ENCODE peak calls at places on chromosomes 13 and 19, in ten cellular contexts. One of them, this sample, is unnamed.

GRCh38 chr13:104181526-104182231 is 1115.5 kb upstream of the SLC10A2 start:
- DNase-seq in activated naive CD4-positive, alpha-beta T cell treated with anti-CD3 and anti-CD28 coated beads, Interleukin-2, amount 50 U/mL, for 72 hours: no peak
- DNase-seq in AG09319: no peak
- DNase-seq in lower lobe of right lung: no peak
- DNase-seq in HEK293T: no peak
- DNase-seq in stimulated activated CD4-positive, alpha-beta T cell treated with anti-CD3 and anti-CD28 coated beads, TNF-alpha, amount 100 ng/mL, for 48 hours: no peak
- DNase-seq in NCI-H69: no peak
- DNase-seq in SW480: no peak
- DNase-seq in testis: no peak
- DNase-seq in Calu3: no peak
- DNase-seq in this sample: no peak

GRCh38 chr13:27833206-27833605 is 40.9 kb downstream of the GSX1 start:
- DNase-seq in activated naive CD4-positive, alpha-beta T cell treated with anti-CD3 and anti-CD28 coated beads, Interleukin-2, amount 50 U/mL, for 72 hours: no peak
- DNase-seq in AG09319: no peak
- DNase-seq in lower lobe of right lung: no peak
- DNase-seq in HEK293T: no peak
- DNase-seq in stimulated activated CD4-positive, alpha-beta T cell treated with anti-CD3 and anti-CD28 coated beads, TNF-alpha, amount 100 ng/mL, for 48 hours: no peak
- DNase-seq in NCI-H69: no peak
- DNase-seq in SW480: no peak
- DNase-seq in testis: no peak
- DNase-seq in Calu3: no peak
- DNase-seq in this sample: no peak

GRCh38 chr19:46475976-46476375 is 4.6 kb upstream of the PNMA8A start:
- DNase-seq in activated naive CD4-positive, alpha-beta T cell treated with anti-CD3 and anti-CD28 coated beads, Interleukin-2, amount 50 U/mL, for 72 hours: no peak
- DNase-seq in AG09319: no peak
- DNase-seq in lower lobe of right lung: no peak
- DNase-seq in HEK293T: no peak
- DNase-seq in stimulated activated CD4-positive, alpha-beta T cell treated with anti-CD3 and anti-CD28 coated beads, TNF-alpha, amount 100 ng/mL, for 48 hours: no peak
- DNase-seq in NCI-H69: no peak
- DNase-seq in SW480: no peak
- DNase-seq in testis: no peak
- DNase-seq in Calu3: no peak
- DNase-seq in this sample: no peak

GRCh38 chr13:23751195-23751594 is 138.0 kb downstream of the MIPEP start:
- DNase-seq in activated naive CD4-positive, alpha-beta T cell treated with anti-CD3 and anti-CD28 coated beads, Interleukin-2, amount 50 U/mL, for 72 hours: no peak
- DNase-seq in AG09319: no peak
- DNase-seq in lower lobe of right lung: no peak
- DNase-seq in HEK293T: no peak
- DNase-seq in stimulated activated CD4-positive, alpha-beta T cell treated with anti-CD3 and anti-CD28 coated beads, TNF-alpha, amount 100 ng/mL, for 48 hours: no peak
- DNase-seq in NCI-H69: no peak
- DNase-seq in SW480: no peak
- DNase-seq in testis: no peak
- DNase-seq in Calu3: peak; percentile 16
- DNase-seq in this sample: no peak

GRCh38 chr19:17909017-17909732 is 23.6 kb upstream of the CCDC124 start:
- DNase-seq in activated naive CD4-positive, alpha-beta T cell treated with anti-CD3 and anti-CD28 coated beads, Interleukin-2, amount 50 U/mL, for 72 hours: no peak
- DNase-seq in AG09319: no peak
- DNase-seq in lower lobe of right lung: no peak
- DNase-seq in HEK293T: no peak
- DNase-seq in stimulated activated CD4-positive, alpha-beta T cell treated with anti-CD3 and anti-CD28 coated beads, TNF-alpha, amount 100 ng/mL, for 48 hours: no peak
- DNase-seq in NCI-H69: peak; percentile 72
- DNase-seq in SW480: no peak
- DNase-seq in testis: no peak
- DNase-seq in Calu3: no peak
- DNase-seq in this sample: no peak

GRCh38 chr13:29540334-29540733 is 55.2 kb downstream of the SLC7A1 start:
- DNase-seq in activated naive CD4-positive, alpha-beta T cell treated with anti-CD3 and anti-CD28 coated beads, Interleukin-2, amount 50 U/mL, for 72 hours: no peak
- DNase-seq in AG09319: no peak
- DNase-seq in lower lobe of right lung: no peak
- DNase-seq in HEK293T: no peak
- DNase-seq in stimulated activated CD4-positive, alpha-beta T cell treated with anti-CD3 and anti-CD28 coated beads, TNF-alpha, amount 100 ng/mL, for 48 hours: no peak
- DNase-seq in NCI-H69: no peak
- DNase-seq in SW480: no peak
- DNase-seq in testis: no peak
- DNase-seq in Calu3: no peak
- DNase-seq in this sample: no peak

GRCh38 chr13:40682449-40683240 is 16.2 kb upstream of the FOXO1 start:
- DNase-seq in activated naive CD4-positive, alpha-beta T cell treated with anti-CD3 and anti-CD28 coated beads, Interleukin-2, amount 50 U/mL, for 72 hours: no peak
- DNase-seq in AG09319: no peak
- DNase-seq in lower lobe of right lung: no peak
- DNase-seq in HEK293T: no peak
- DNase-seq in stimulated activated CD4-positive, alpha-beta T cell treated with anti-CD3 and anti-CD28 coated beads, TNF-alpha, amount 100 ng/mL, for 48 hours: no peak
- DNase-seq in NCI-H69: peak; percentile 36
- DNase-seq in SW480: peak; percentile 35
- DNase-seq in testis: no peak
- DNase-seq in Calu3: no peak
- DNase-seq in this sample: no peak

GRCh38 chr19:35959040-35959967 is 23.1 kb downstream of the LRFN3 start:
- DNase-seq in activated naive CD4-positive, alpha-beta T cell treated with anti-CD3 and anti-CD28 coated beads, Interleukin-2, amount 50 U/mL, for 72 hours: peak; percentile 62
- DNase-seq in AG09319: no peak
- DNase-seq in lower lobe of right lung: peak; percentile 83
- DNase-seq in HEK293T: peak; percentile 36
- DNase-seq in stimulated activated CD4-positive, alpha-beta T cell treated with anti-CD3 and anti-CD28 coated beads, TNF-alpha, amount 100 ng/mL, for 48 hours: peak; percentile 69
- DNase-seq in NCI-H69: peak; percentile 63
- DNase-seq in SW480: no peak
- DNase-seq in testis: peak; percentile 60
- DNase-seq in Calu3: no peak
- DNase-seq in this sample: peak; percentile 36

GRCh38 chr19:56692496-56692895 is 20.9 kb upstream of the ZNF835 start:
- DNase-seq in activated naive CD4-positive, alpha-beta T cell treated with anti-CD3 and anti-CD28 coated beads, Interleukin-2, amount 50 U/mL, for 72 hours: no peak
- DNase-seq in AG09319: no peak
- DNase-seq in lower lobe of right lung: no peak
- DNase-seq in HEK293T: no peak
- DNase-seq in stimulated activated CD4-positive, alpha-beta T cell treated with anti-CD3 and anti-CD28 coated beads, TNF-alpha, amount 100 ng/mL, for 48 hours: no peak
- DNase-seq in NCI-H69: no peak
- DNase-seq in SW480: no peak
- DNase-seq in testis: peak; percentile 58
- DNase-seq in Calu3: no peak
- DNase-seq in this sample: no peak

This sample was measured in BE2C.